ENCODE peak calls at places on chromosome X, in seven cellular contexts. One of them, this sample, is unnamed.

GRCh38 chrX:85963736-85964135 is 83.6 kb downstream of the CHM start:
- DNase-seq in NCI-H1105: no peak
- DNase-seq in iPS DF 6.9: no peak
- DNase-seq in tibial artery: no peak
- DNase-seq in lower leg skin: no peak
- DNase-seq in SK-MEL-5: no peak
- DNase-seq in T-helper 9 cell: no peak
- DNase-seq in this sample: peak

GRCh38 chrX:13256562-13256961 is 63.3 kb downstream of the ATXN3L start:
- DNase-seq in NCI-H1105: no peak
- DNase-seq in iPS DF 6.9: no peak
- DNase-seq in tibial artery: no peak
- DNase-seq in lower leg skin: no peak
- DNase-seq in SK-MEL-5: no peak
- DNase-seq in T-helper 9 cell: no peak
- DNase-seq in this sample: no peak

GRCh38 chrX:134908235-134908834 is 82.5 kb upstream of the SMIM10 start:
- DNase-seq in NCI-H1105: no peak
- DNase-seq in iPS DF 6.9: no peak
- DNase-seq in tibial artery: no peak
- DNase-seq in lower leg skin: no peak
- DNase-seq in SK-MEL-5: peak
- DNase-seq in T-helper 9 cell: no peak
- DNase-seq in this sample: peak

GRCh38 chrX:53184836-53185235 is 40.2 kb downstream of the KDM5C start:
- DNase-seq in NCI-H1105: no peak
- DNase-seq in iPS DF 6.9: no peak
- DNase-seq in tibial artery: no peak
- DNase-seq in lower leg skin: no peak
- DNase-seq in SK-MEL-5: no peak
- DNase-seq in T-helper 9 cell: no peak
- DNase-seq in this sample: no peak

GRCh38 chrX:136159615-136160025 is 12.3 kb downstream of the FHL1 start:
- DNase-seq in NCI-H1105: no peak
- DNase-seq in iPS DF 6.9: no peak
- DNase-seq in tibial artery: peak
- DNase-seq in lower leg skin: no peak
- DNase-seq in SK-MEL-5: no peak
- DNase-seq in T-helper 9 cell: no peak
- DNase-seq in this sample: no peak

GRCh38 chrX:109352121-109352556 is 129.7 kb downstream of the GUCY2F start:
- DNase-seq in NCI-H1105: no peak
- DNase-seq in iPS DF 6.9: no peak
- DNase-seq in tibial artery: no peak
- DNase-seq in lower leg skin: no peak
- DNase-seq in SK-MEL-5: no peak
- DNase-seq in T-helper 9 cell: no peak
- DNase-seq in this sample: no peak

GRCh38 chrX:17788439-17788838 is 51.1 kb downstream of the SCML1 start:
- DNase-seq in NCI-H1105: no peak
- DNase-seq in iPS DF 6.9: no peak
- DNase-seq in tibial artery: no peak
- DNase-seq in lower leg skin: no peak
- DNase-seq in SK-MEL-5: peak
- DNase-seq in T-helper 9 cell: peak
- DNase-seq in this sample: peak

GRCh38 chrX:115053223-115053622 is 35.8 kb upstream of the IL13RA2 start:
- DNase-seq in NCI-H1105: no peak
- DNase-seq in iPS DF 6.9: no peak
- DNase-seq in tibial artery: no peak
- DNase-seq in lower leg skin: no peak
- DNase-seq in SK-MEL-5: no peak
- DNase-seq in T-helper 9 cell: no peak
- DNase-seq in this sample: no peak

GRCh38 chrX:69060631-69061408 is 104.4 kb downstream of the PJA1 start:
- DNase-seq in NCI-H1105: no peak
- DNase-seq in iPS DF 6.9: peak
- DNase-seq in tibial artery: no peak
- DNase-seq in lower leg skin: peak
- DNase-seq in SK-MEL-5: peak
- DNase-seq in T-helper 9 cell: no peak
- DNase-seq in this sample: peak

GRCh38 chrX:47751670-47752069 is 85.0 kb upstream of the ZNF81 start:
- DNase-seq in NCI-H1105: peak
- DNase-seq in iPS DF 6.9: peak
- DNase-seq in tibial artery: no peak
- DNase-seq in lower leg skin: no peak
- DNase-seq in SK-MEL-5: peak
- DNase-seq in T-helper 9 cell: peak
- DNase-seq in this sample: no peak

GRCh38 chrX:134718329-134719317 is 60.4 kb upstream of the PLAC1 start:
- DNase-seq in NCI-H1105: no peak
- DNase-seq in iPS DF 6.9: no peak
- DNase-seq in tibial artery: no peak
- DNase-seq in lower leg skin: no peak
- DNase-seq in SK-MEL-5: no peak
- DNase-seq in T-helper 9 cell: no peak
- DNase-seq in this sample: no peak

GRCh38 chrX:48003367-48003757 is 427 bp downstream of the ZNF182 start:
- DNase-seq in NCI-H1105: no peak
- DNase-seq in iPS DF 6.9: no peak
- DNase-seq in tibial artery: no peak
- DNase-seq in lower leg skin: no peak
- DNase-seq in SK-MEL-5: no peak
- DNase-seq in T-helper 9 cell: peak
- DNase-seq in this sample: no peak

GRCh38 chrX:57752866-57753265 is 72.8 kb upstream of the NLRP2B start:
- DNase-seq in NCI-H1105: no peak
- DNase-seq in iPS DF 6.9: no peak
- DNase-seq in tibial artery: no peak
- DNase-seq in lower leg skin: no peak
- DNase-seq in SK-MEL-5: no peak
- DNase-seq in T-helper 9 cell: no peak
- DNase-seq in this sample: no peak

GRCh38 chrX:73127700-73128241 is 48.5 kb upstream of the PABPC1L2A start:
- DNase-seq in NCI-H1105: no peak
- DNase-seq in iPS DF 6.9: peak
- DNase-seq in tibial artery: no peak
- DNase-seq in lower leg skin: no peak
- DNase-seq in SK-MEL-5: peak
- DNase-seq in T-helper 9 cell: no peak
- DNase-seq in this sample: peak

This sample was measured in pons.